ENCODE peak calls at places on chromosome 20, in five cellular contexts. One of them, this sample, is unnamed.

GRCh38 chr20:4060054-4060795 is 44.9 kb upstream of the RNF24 start:
- DNase-seq in uterus: peak; percentile 15
- DNase-seq in breast epithelium: peak; percentile 71
- DNase-seq in HepG2: no peak
- DNase-seq in tibial nerve: no peak
- DNase-seq in this sample: no peak

GRCh38 chr20:25270829-25271251 is 23.0 kb downstream of the PYGB start:
- DNase-seq in HepG2: no peak
- DNase-seq in tibial nerve: no peak
- DNase-seq in uterus: peak; percentile 13
- DNase-seq in breast epithelium: no peak
- DNase-seq in this sample: no peak

GRCh38 chr20:19964289-19965263 is 52.6 kb upstream of the NAA20 start:
- DNase-seq in uterus: peak; percentile 90
- DNase-seq in tibial nerve: peak; percentile 67
- DNase-seq in breast epithelium: peak; percentile 59
- DNase-seq in HepG2: peak; percentile 99
- DNase-seq in this sample: no peak

GRCh38 chr20:6908673-6909072 is 141.2 kb downstream of the BMP2 start:
- DNase-seq in uterus: no peak
- DNase-seq in breast epithelium: no peak
- DNase-seq in tibial nerve: no peak
- DNase-seq in HepG2: no peak
- DNase-seq in this sample: no peak

GRCh38 chr20:37345339-37346231 is at the start of gene SRC:
- DNase-seq in tibial nerve: peak; percentile 57
- DNase-seq in HepG2: peak; percentile 74
- DNase-seq in uterus: peak; percentile 89
- DNase-seq in breast epithelium: peak; percentile 80
- DNase-seq in this sample: no peak

GRCh38 chr20:23265226-23265625 is 85.4 kb upstream of the NXT1 start:
- DNase-seq in HepG2: no peak
- DNase-seq in uterus: no peak
- DNase-seq in breast epithelium: no peak
- DNase-seq in tibial nerve: no peak
- DNase-seq in this sample: no peak

GRCh38 chr20:4009305-4009704 is 6.1 kb downstream of the RNF24 start:
- DNase-seq in HepG2: no peak
- DNase-seq in breast epithelium: no peak
- DNase-seq in uterus: no peak
- DNase-seq in tibial nerve: no peak
- DNase-seq in this sample: no peak

GRCh38 chr20:62824476-62825287 is 7.8 kb downstream of the COL9A3 start:
- DNase-seq in tibial nerve: no peak
- DNase-seq in HepG2: peak; percentile 62
- DNase-seq in uterus: peak; percentile 80
- DNase-seq in breast epithelium: no peak
- DNase-seq in this sample: no peak

GRCh38 chr20:36471885-36472642 is 69.3 kb upstream of the MYL9 start:
- DNase-seq in tibial nerve: no peak
- DNase-seq in breast epithelium: no peak
- DNase-seq in HepG2: no peak
- DNase-seq in uterus: no peak
- DNase-seq in this sample: no peak

GRCh38 chr20:11917663-11918062 is at the start of gene BTBD3:
- DNase-seq in uterus: peak; percentile 58
- DNase-seq in breast epithelium: no peak
- DNase-seq in tibial nerve: no peak
- DNase-seq in HepG2: no peak
- DNase-seq in this sample: no peak

GRCh38 chr20:21510995-21511394 is 2.9 kb downstream of the NKX2-2 start:
- DNase-seq in breast epithelium: no peak
- DNase-seq in tibial nerve: no peak
- DNase-seq in uterus: no peak
- DNase-seq in HepG2: no peak
- DNase-seq in this sample: no peak

GRCh38 chr20:5153612-5154542 is 27.1 kb downstream of the CDS2 start:
- DNase-seq in HepG2: peak; percentile 57
- DNase-seq in breast epithelium: no peak
- DNase-seq in uterus: no peak
- DNase-seq in tibial nerve: no peak
- DNase-seq in this sample: no peak

GRCh38 chr20:22584630-22584921 is 204 bp upstream of the FOXA2 start:
- DNase-seq in HepG2: peak; percentile 70
- DNase-seq in breast epithelium: no peak
- DNase-seq in uterus: no peak
- DNase-seq in tibial nerve: no peak
- DNase-seq in this sample: no peak

GRCh38 chr20:25699914-25700313 is 3.3 kb upstream of the ZNF337 start:
- DNase-seq in HepG2: no peak
- DNase-seq in breast epithelium: no peak
- DNase-seq in tibial nerve: no peak
- DNase-seq in uterus: no peak
- DNase-seq in this sample: no peak

GRCh38 chr20:23086056-23086551 is at the start of gene CD93:
- DNase-seq in uterus: peak; percentile 55
- DNase-seq in tibial nerve: peak; percentile 41
- DNase-seq in HepG2: no peak
- DNase-seq in breast epithelium: no peak
- DNase-seq in this sample: no peak

GRCh38 chr20:57513199-57513598 is 11.7 kb downstream of the CTCFL start:
- DNase-seq in HepG2: no peak
- DNase-seq in uterus: no peak
- DNase-seq in breast epithelium: no peak
- DNase-seq in tibial nerve: no peak
- DNase-seq in this sample: no peak

GRCh38 chr20:35018578-35019371 is 63.1 kb downstream of the MYH7B start:
- DNase-seq in HepG2: no peak
- DNase-seq in uterus: no peak
- DNase-seq in tibial nerve: no peak
- DNase-seq in breast epithelium: no peak
- DNase-seq in this sample: no peak

GRCh38 chr20:44851545-44851944 is 34.0 kb upstream of the YWHAB start:
- DNase-seq in uterus: no peak
- DNase-seq in breast epithelium: no peak
- DNase-seq in HepG2: no peak
- DNase-seq in tibial nerve: no peak
- DNase-seq in this sample: no peak

GRCh38 chr20:598133-598881 is 11.8 kb downstream of the TCF15 start:
- DNase-seq in uterus: no peak
- DNase-seq in tibial nerve: no peak
- DNase-seq in HepG2: no peak
- DNase-seq in breast epithelium: no peak
- DNase-seq in this sample: no peak

GRCh38 chr20:14307956-14308355 is 29.5 kb downstream of the FLRT3 start:
- DNase-seq in uterus: no peak
- DNase-seq in breast epithelium: no peak
- DNase-seq in HepG2: no peak
- DNase-seq in tibial nerve: no peak
- DNase-seq in this sample: no peak

GRCh38 chr20:62002882-62003480 is 62.7 kb downstream of the TAF4 start:
- DNase-seq in tibial nerve: no peak
- DNase-seq in breast epithelium: no peak
- DNase-seq in uterus: no peak
- DNase-seq in HepG2: peak; percentile 51
- DNase-seq in this sample: no peak

GRCh38 chr20:23245553-23246128 is 105.0 kb upstream of the NXT1 start:
- DNase-seq in uterus: no peak
- DNase-seq in HepG2: peak; percentile 52
- DNase-seq in breast epithelium: no peak
- DNase-seq in tibial nerve: peak; percentile 57
- DNase-seq in this sample: no peak

GRCh38 chr20:17226410-17227198 is at the start of gene PCSK2:
- DNase-seq in breast epithelium: no peak
- DNase-seq in uterus: no peak
- DNase-seq in HepG2: no peak
- DNase-seq in tibial nerve: no peak
- DNase-seq in this sample: no peak

GRCh38 chr20:20085071-20085470 is 32.7 kb downstream of the CFAP61 start:
- DNase-seq in tibial nerve: no peak
- DNase-seq in HepG2: no peak
- DNase-seq in uterus: no peak
- DNase-seq in breast epithelium: no peak
- DNase-seq in this sample: no peak

GRCh38 chr20:57507477-57507876 is 17.5 kb downstream of the CTCFL start:
- DNase-seq in tibial nerve: no peak
- DNase-seq in uterus: no peak
- DNase-seq in breast epithelium: no peak
- DNase-seq in HepG2: no peak
- DNase-seq in this sample: no peak

GRCh38 chr20:815914-816606 is 17.5 kb upstream of the FAM110A start:
- DNase-seq in breast epithelium: no peak
- DNase-seq in uterus: peak; percentile 43
- DNase-seq in HepG2: peak; percentile 70
- DNase-seq in tibial nerve: peak; percentile 46
- DNase-seq in this sample: no peak

GRCh38 chr20:38731738-38732113 is 7.4 kb downstream of the SLC32A1 start:
- DNase-seq in breast epithelium: no peak
- DNase-seq in uterus: no peak
- DNase-seq in HepG2: no peak
- DNase-seq in tibial nerve: no peak
- DNase-seq in this sample: no peak

GRCh38 chr20:50274570-50275430 is 84.2 kb downstream of the CEBPB start:
- DNase-seq in breast epithelium: no peak
- DNase-seq in tibial nerve: peak; percentile 51
- DNase-seq in HepG2: peak; percentile 85
- DNase-seq in uterus: no peak
- DNase-seq in this sample: no peak

GRCh38 chr20:41533537-41534136 is 84.5 kb downstream of the CHD6 start:
- DNase-seq in HepG2: peak; percentile 97
- DNase-seq in uterus: no peak
- DNase-seq in breast epithelium: no peak
- DNase-seq in tibial nerve: no peak
- DNase-seq in this sample: no peak

GRCh38 chr20:7734216-7734615 is 206.0 kb downstream of the HAO1 start:
- DNase-seq in uterus: no peak
- DNase-seq in breast epithelium: no peak
- DNase-seq in HepG2: no peak
- DNase-seq in tibial nerve: no peak
- DNase-seq in this sample: no peak

GRCh38 chr20:53331151-53331973 is 262.3 kb downstream of the ZNF217 start:
- DNase-seq in HepG2: peak; percentile 41
- DNase-seq in uterus: no peak
- DNase-seq in tibial nerve: peak; percentile 10
- DNase-seq in breast epithelium: no peak
- DNase-seq in this sample: no peak

GRCh38 chr20:13432126-13432525 is 206.6 kb downstream of the TASP1 start:
- DNase-seq in uterus: no peak
- DNase-seq in breast epithelium: no peak
- DNase-seq in tibial nerve: no peak
- DNase-seq in HepG2: no peak
- DNase-seq in this sample: no peak

GRCh38 chr20:32743237-32744112 is at the start of gene COMMD7:
- DNase-seq in breast epithelium: peak; percentile 70
- DNase-seq in HepG2: peak; percentile 50
- DNase-seq in tibial nerve: peak; percentile 30
- DNase-seq in uterus: no peak
- DNase-seq in this sample: no peak

DNA sequence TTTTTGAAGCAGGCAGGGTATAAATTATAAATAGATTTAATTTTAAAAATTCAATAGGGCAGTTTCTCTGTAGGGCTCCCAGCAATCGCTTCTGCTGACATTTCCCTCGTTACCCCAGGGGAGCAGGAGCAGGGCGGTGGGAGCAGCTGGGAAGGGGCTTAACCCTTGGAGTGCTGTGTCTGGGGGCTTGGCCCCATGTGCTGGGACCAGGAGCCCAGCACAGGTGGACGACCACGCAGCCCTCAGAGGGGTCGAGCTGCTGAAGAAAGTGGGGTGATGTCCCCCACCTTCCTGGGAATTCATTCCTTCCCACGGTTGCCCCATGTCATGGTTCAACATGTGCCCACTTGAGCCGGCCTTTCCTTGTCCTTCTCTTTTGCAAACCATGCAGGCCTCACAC is 67.5 kb upstream of the STX16 start:
- DNase-seq in uterus: no peak
- DNase-seq in tibial nerve: no peak
- DNase-seq in HepG2: no peak
- DNase-seq in breast epithelium: no peak
- DNase-seq in this sample: no peak
- H3K4me1 ChIP-seq in uterus: no peaks in the 10 kb centered on the region
- H3K4me1 ChIP-seq in tibial nerve: no peaks in the 10 kb centered on the region
- H3K4me1 ChIP-seq in HepG2: peaks cover 19% of the 10 kb centered on the region
- H3K4me1 ChIP-seq in breast epithelium: no peaks in the 10 kb centered on the region
- H3K4me1 ChIP-seq in this sample: no peaks in the 10 kb centered on the region

GRCh38 chr20:43457640-43458421 is at the start of gene SRSF6:
- DNase-seq in breast epithelium: peak; percentile 95
- DNase-seq in tibial nerve: peak; percentile 94
- DNase-seq in HepG2: peak; percentile 88
- DNase-seq in uterus: peak; percentile 94
- DNase-seq in this sample: peak; percentile 75

GRCh38 chr20:43460830-43461200 is 3.1 kb downstream of the SRSF6 start:
- DNase-seq in HepG2: no peak
- DNase-seq in uterus: no peak
- DNase-seq in breast epithelium: no peak
- DNase-seq in tibial nerve: no peak
- DNase-seq in this sample: no peak

GRCh38 chr20:43458422-43458924 is 777 bp downstream of the SRSF6 start:
- DNase-seq in tibial nerve: no peak
- DNase-seq in uterus: peak; percentile 28
- DNase-seq in breast epithelium: no peak
- DNase-seq in HepG2: no peak
- DNase-seq in this sample: no peak

GRCh38 chr20:43460172-43460829 is 2.6 kb downstream of the SRSF6 start:
- DNase-seq in HepG2: no peak
- DNase-seq in tibial nerve: no peak
- DNase-seq in breast epithelium: no peak
- DNase-seq in uterus: no peak
- DNase-seq in this sample: no peak

GRCh38 chr20:43459022-43459942 is 1.6 kb downstream of the SRSF6 start:
- DNase-seq in tibial nerve: peak; percentile 24
- DNase-seq in HepG2: no peak
- DNase-seq in uterus: peak; percentile 22
- DNase-seq in breast epithelium: no peak
- DNase-seq in this sample: no peak
- TF ChIP-seq POLR2A in tibial nerve: no peak
- TF ChIP-seq POLR2A in HepG2: peak; percentile 60
- TF ChIP-seq POLR2A in uterus: no peak
- TF ChIP-seq POLR2A in breast epithelium: no peak
- TF ChIP-seq POLR2A in this sample: no peak

DNA sequence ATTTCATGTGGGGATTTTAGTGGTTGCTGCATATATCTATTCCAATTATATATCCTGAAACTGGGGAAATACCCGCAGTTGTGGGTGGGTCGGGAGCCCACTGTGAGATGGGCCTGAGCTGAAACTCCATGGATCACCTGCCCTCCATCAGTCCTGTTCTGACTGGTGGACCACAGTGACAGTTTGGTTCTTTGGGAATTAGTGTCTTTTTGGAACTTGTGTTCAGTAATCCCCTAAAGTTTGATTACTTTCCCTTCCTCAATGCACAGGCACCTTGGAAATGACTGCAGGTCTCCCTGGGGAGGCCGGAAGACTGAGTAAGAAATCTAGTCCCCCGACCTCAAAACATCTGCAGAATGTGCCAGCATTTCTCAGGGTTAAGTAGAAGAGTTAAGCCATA is 11.3 kb downstream of the STK35 start:
- DNase-seq in tibial nerve: no peak
- DNase-seq in uterus: no peak
- DNase-seq in HepG2: no peak
- DNase-seq in breast epithelium: no peak
- DNase-seq in this sample: no peak
- H3K4me1 ChIP-seq in tibial nerve: no peaks in the 10 kb centered on the region
- H3K4me1 ChIP-seq in uterus: peaks cover 20% of the 10 kb centered on the region
- H3K4me1 ChIP-seq in HepG2: peaks cover 19% of the 10 kb centered on the region
- H3K4me1 ChIP-seq in breast epithelium: peaks cover 14% of the 10 kb centered on the region
- H3K4me1 ChIP-seq in this sample: peaks cover 92% of the 10 kb centered on the region

GRCh38 chr20:63846128-63846771 is 15.0 kb upstream of the ABHD16B start:
- DNase-seq in uterus: no peak
- DNase-seq in tibial nerve: no peak
- DNase-seq in breast epithelium: no peak
- DNase-seq in HepG2: peak; percentile 75
- DNase-seq in this sample: no peak
- TF ChIP-seq POLR2A in uterus: no peak
- TF ChIP-seq POLR2A in tibial nerve: no peak
- TF ChIP-seq POLR2A in breast epithelium: no peak
- TF ChIP-seq POLR2A in HepG2: no peak
- TF ChIP-seq POLR2A in this sample: no peak

This sample was measured in esophagus squamous epithelium.